ENCODE peak calls at places on chromosomes 1 and 21, in eight cellular contexts. N is type B pancreatic cell; F is midbrain; O is activated T-cell treated with anti-CD3 and anti-CD28 coated beads for 24 hours; B is iris pigment epithelial cell; A is ACHN; C is lower leg skin; J is activated CD8-positive, alpha-beta memory T cell treated with anti-CD3 and anti-CD28 coated beads, Interleukin-2, amount 10 ng/mL, durations not matched to agents 7 days and 5 days. E is an unnamed sample.
A peak's percentile ranks its signal among the peaks of the same experiment; 100 is the strongest.

GRCh38 chr21:16124397-16125130 is 394.8 kb downstream of the USP25 start:
- DNase-seq in N (no peak), F (no peak), O (no peak), B (peak; percentile 92), A (no peak), C (no peak), J (no peak), E (no peak)

GRCh38 chr1:244645890-244646289 is 7.0 kb upstream of the DESI2 start:
- DNase-seq in N (no peak), F (no peak), O (no peak), B (no peak), A (no peak), C (no peak), J (no peak), E (no peak)

GRCh38 chr1:64986903-64987871 is 20.8 kb upstream of the JAK1 start:
- DNase-seq in N (no peak), F (peak; percentile 27), O (no peak), B (peak; percentile 73), A (no peak), C (no peak), J (no peak), E (no peak)

GRCh38 chr1:2855206-2856075 is 53.9 kb upstream of the TTC34 start:
- DNase-seq in N (no peak), F (no peak), O (no peak), B (no peak), A (no peak), C (no peak), J (no peak), E (no peak)

GRCh38 chr1:115069186-115069585 is 20.1 kb downstream of the TSPAN2 start:
- DNase-seq in N (no peak), F (no peak), O (no peak), B (peak; percentile 38), A (peak; percentile 76), C (no peak), J (no peak), E (no peak)

GRCh38 chr1:83839566-83840173 is 159.3 kb downstream of the TTLL7 start:
- DNase-seq in N (no peak), F (no peak), O (no peak), B (peak; percentile 35), A (no peak), C (no peak), J (no peak), E (no peak)

GRCh38 chr21:27681841-27682240 is 715.0 kb upstream of the ADAMTS5 start:
- DNase-seq in N (no peak), F (no peak), O (no peak), B (peak; percentile 57), A (no peak), C (no peak), J (no peak), E (no peak)

GRCh38 chr1:110308247-110308646 is 30.9 kb upstream of the RBM15 start:
- DNase-seq in N (no peak), F (no peak), O (no peak), B (peak; percentile 90), A (no peak), C (no peak), J (no peak), E (no peak)

GRCh38 chr1:53307037-53307436 is 20.8 kb downstream of the LRP8 start:
- DNase-seq in N (no peak), F (no peak), O (no peak), B (no peak), A (no peak), C (no peak), J (no peak), E (no peak)

GRCh38 chr1:43541721-43542401 is 11.2 kb downstream of the PTPRF start:
- DNase-seq in N (no peak), F (peak; percentile 93), O (no peak), B (no peak), A (no peak), C (peak; percentile 96), J (no peak), E (no peak)

E was measured in NCI-H748 treated with DMSO at 0.1 percent for 48 hours.